ENCODE peak calls at places on chromosomes 11 and 22, in seven cellular contexts. K, W, V, H, J, O and Q are unnamed samples.
A peak's percentile ranks its signal among the peaks of the same experiment; 100 is the strongest.

GRCh38 chr22:32951081-32951806 is 106.9 kb downstream of the SYN3 start:
- DNase-seq in K (no peak), V (peak; percentile 43), O (peak; percentile 36), J (no peak), H (no peak), W (no peak), Q (no peak)

GRCh38 chr22:17888855-17889254 is 114.6 kb upstream of the BID start:
- DNase-seq in K (no peak), H (no peak), J (no peak), W (no peak), O (no peak), V (peak; percentile 69), Q (no peak)

GRCh38 chr11:104129138-104129537 is 34.8 kb downstream of the PDGFD start:
- DNase-seq in H (no peak), W (no peak), O (no peak), J (no peak), V (no peak), K (no peak), Q (no peak)

GRCh38 chr11:128603752-128604472 is 16.6 kb upstream of the ETS1 start:
- DNase-seq in H (no peak), O (no peak), K (no peak), V (no peak), J (no peak), W (no peak), Q (no peak)

GRCh38 chr11:125263268-125263790 is 98.8 kb downstream of the PKNOX2 start:
- DNase-seq in K (peak; percentile 81), J (no peak), V (peak; percentile 99), O (peak; percentile 83), W (peak; percentile 74), H (peak; percentile 36), Q (no peak)

GRCh38 chr11:92735039-92735438 is 234.4 kb upstream of the MTNR1B start:
- DNase-seq in H (no peak), V (peak; percentile 20), K (no peak), W (no peak), J (no peak), O (peak; percentile 6), Q (no peak)

GRCh38 chr22:42347281-42347824 is 76.9 kb upstream of the TCF20 start:
- DNase-seq in O (peak; percentile 52), W (no peak), K (no peak), V (no peak), H (no peak), J (no peak), Q (no peak)

GRCh38 chr22:31692186-31692886 is 30.3 kb upstream of the PISD start:
- DNase-seq in O (no peak), H (no peak), W (no peak), J (no peak), V (no peak), K (no peak), Q (no peak)

GRCh38 chr22:19432092-19432844 is at the start of gene MRPL40:
- DNase-seq in O (peak; percentile 98), H (peak; percentile 96), W (peak; percentile 98), V (peak; percentile 89), J (peak; percentile 92), K (peak; percentile 99), Q (peak; percentile 96)

GRCh38 chr22:19431641-19432091 is at the start of gene HIRA:
- DNase-seq in J (peak; percentile 80), H (peak; percentile 80), V (peak; percentile 88), O (peak; percentile 92), K (peak; percentile 96), W (peak; percentile 91), Q (no peak)

GRCh38 chr22:19430890-19431541 is 517 bp downstream of the HIRA start:
- DNase-seq in V (peak; percentile 72), O (peak; percentile 62), W (peak; percentile 71), J (peak; percentile 26), H (peak; percentile 79), K (peak; percentile 91), Q (no peak)

GRCh38 chr22:19434829-19435580 is 2.7 kb downstream of the MRPL40 start:
- DNase-seq in O (no peak), K (no peak), V (no peak), J (no peak), H (no peak), W (no peak), Q (no peak)

GRCh38 chr22:19429950-19430889 is 1.3 kb downstream of the HIRA start:
- DNase-seq in V (peak; percentile 27), K (no peak), W (no peak), O (peak; percentile 40), J (peak; percentile 4), H (peak; percentile 38), Q (no peak)
- H3K27ac ChIP-seq in V (no peak overlapping the region), K (peak overlapping the region; percentile 99), W (peak overlapping the region; percentile 81), O (peak overlapping the region; percentile 52), J (peak overlapping the region; percentile 100), H (peak overlapping the region; percentile 29), Q (no peak overlapping the region)

GRCh38 chr22:44938886-44939285 is 70.9 kb downstream of the PHF21B start:
- DNase-seq in K (no peak), W (peak; percentile 9), O (no peak), J (no peak), H (no peak), V (no peak), Q (no peak)
- H3K4me1 ChIP-seq in K (no peaks in the 10 kb centered on the region), W (no peaks in the 10 kb centered on the region), O (peaks cover 47% of the 10 kb centered on the region), J (no peaks in the 10 kb centered on the region), H (no peaks in the 10 kb centered on the region), V (peaks cover 45% of the 10 kb centered on the region), Q (no peaks in the 10 kb centered on the region)

DNA sequence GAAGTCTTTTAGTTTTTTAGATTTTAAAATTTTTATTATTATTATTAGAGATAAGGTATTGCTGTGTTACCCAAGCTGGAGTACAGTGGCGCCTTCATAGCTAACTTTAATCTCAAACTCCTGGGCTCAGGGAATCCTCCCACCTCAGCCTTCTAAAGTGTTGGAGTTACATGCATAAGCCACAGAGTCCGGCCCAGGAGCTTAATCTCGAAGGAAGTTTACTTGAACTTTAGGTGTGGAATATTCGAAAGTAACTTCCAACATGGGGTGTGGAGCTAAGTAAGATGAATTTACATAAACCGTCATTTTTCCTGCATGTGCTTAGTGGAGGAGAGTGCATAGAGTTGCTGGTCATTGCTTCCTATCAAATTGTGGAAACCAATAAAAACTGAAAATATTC is 1.4 kb downstream of the ATG13 start:
- DNase-seq in W (no peak), H (no peak), K (no peak), V (no peak), J (no peak), O (no peak), Q (no peak)
- H3K27ac ChIP-seq in W (peak overlapping the region; percentile 97), H (no peak overlapping the region), K (peak overlapping the region; percentile 99), V (no peak overlapping the region), J (no peak overlapping the region), O (no peak overlapping the region), Q (no peak overlapping the region)

GRCh38 chr22:23529166-23530103 is 50.7 kb downstream of the IGLL1 start:
- DNase-seq in H (no peak), W (peak; percentile 17), O (no peak), K (peak; percentile 58), J (no peak), V (no peak), Q (no peak)
- H3K4me1 ChIP-seq in H (no peaks in the 10 kb centered on the region), W (no peaks in the 10 kb centered on the region), O (peaks cover 23% of the 10 kb centered on the region), K (no peaks in the 10 kb centered on the region), J (peaks cover 18% of the 10 kb centered on the region), V (peaks cover 18% of the 10 kb centered on the region), Q (peaks cover 5% of the 10 kb centered on the region)